ENCODE peak calls at places on chromosomes 7 and 10, in seven cellular contexts. T is fibroblast of lung, B is body of pancreas, E is WERI-Rb-1, O is ovary, F is brain microvascular endothelial cell, D is Calu3. U is an unnamed sample.

GRCh38 chr7:500521-501420 is 18.9 kb downstream of the PDGFA start:
- DNase-seq in T (no peak), F (no peak), E (peak), D (no peak), B (no peak), O (no peak), U (no peak)

GRCh38 chr10:44571701-44572100 is 186.8 kb upstream of the CXCL12 start:
- DNase-seq in E (no peak), D (no peak), O (no peak), T (no peak), B (no peak), F (peak), U (no peak)

GRCh38 chr10:92575961-92576360 is 2.1 kb upstream of the IDE start:
- DNase-seq in T (no peak), F (no peak), B (no peak), E (no peak), D (no peak), O (no peak), U (no peak)

GRCh38 chr7:66748791-66749190 is 8.3 kb downstream of the RABGEF1 start:
- DNase-seq in F (no peak), E (no peak), T (no peak), D (no peak), O (no peak), B (peak), U (no peak)

GRCh38 chr10:52525761-52526160 is 211.7 kb downstream of the DKK1 start:
- DNase-seq in T (peak), B (no peak), D (no peak), E (no peak), F (peak), O (no peak), U (no peak)

GRCh38 chr7:28406192-28406591 is 6.1 kb upstream of the CREB5 start:
- DNase-seq in B (no peak), D (peak), O (no peak), E (no peak), T (no peak), F (no peak), U (no peak)

GRCh38 chr7:56495165-56495564 is 378.9 kb upstream of the NUPR2 start:
- DNase-seq in B (no peak), D (no peak), F (no peak), E (no peak), O (no peak), T (no peak), U (no peak)

GRCh38 chr7:29649876-29650275 is 86.2 kb downstream of the PRR15 start:
- DNase-seq in F (no peak), T (no peak), O (no peak), E (no peak), D (no peak), B (no peak), U (no peak)

GRCh38 chr10:44306762-44307161 is 78.1 kb downstream of the CXCL12 start:
- DNase-seq in O (no peak), B (peak), D (no peak), E (no peak), T (no peak), F (no peak), U (no peak)

GRCh38 chr10:18404530-18404929 is 246.9 kb downstream of the NSUN6 start:
- DNase-seq in D (no peak), E (no peak), T (no peak), F (no peak), B (no peak), O (no peak), U (no peak)

GRCh38 chr7:94313926-94314325 is 80.8 kb upstream of the COL1A2 start:
- DNase-seq in D (no peak), B (no peak), O (no peak), E (no peak), T (peak), F (peak), U (no peak)

GRCh38 chr7:127934711-127935110 is 96.5 kb downstream of the LRRC4 start:
- DNase-seq in B (no peak), D (no peak), O (no peak), F (no peak), T (no peak), E (no peak), U (no peak)

GRCh38 chr7:5636446-5636835 is 145.0 kb downstream of the RNF216 start:
- DNase-seq in O (no peak), F (no peak), T (no peak), D (no peak), B (no peak), E (no peak), U (no peak)

GRCh38 chr7:32062150-32062549 is 8.1 kb downstream of the PDE1C start:
- DNase-seq in F (no peak), B (peak), O (peak), T (peak), E (peak), D (peak), U (no peak)

GRCh38 chr7:76272872-76273271 is 29.6 kb upstream of the HSPB1 start:
- DNase-seq in B (no peak), T (no peak), F (no peak), E (no peak), O (no peak), D (no peak), U (no peak)

GRCh38 chr10:128026620-128027281 is 99.5 kb downstream of the MKI67 start:
- DNase-seq in F (no peak), B (no peak), O (no peak), T (no peak), D (no peak), E (no peak), U (no peak)

GRCh38 chr10:119135517-119135890 is 30.0 kb downstream of the SFXN4 start:
- DNase-seq in O (no peak), E (no peak), D (no peak), B (peak), F (no peak), T (peak), U (no peak)

GRCh38 chr10:103917326-103918052 is 495 bp downstream of the STN1 start:
- DNase-seq in E (peak), D (peak), T (no peak), O (no peak), F (peak), B (peak), U (no peak)

GRCh38 chr10:96021332-96021731 is 22.1 kb upstream of the CCNJ start:
- DNase-seq in E (no peak), O (no peak), F (no peak), B (no peak), T (no peak), D (no peak), U (no peak)

GRCh38 chr7:100007887-100008286 is 7.5 kb upstream of the ZKSCAN1 start:
- DNase-seq in T (no peak), D (no peak), O (no peak), E (no peak), F (no peak), B (no peak), U (no peak)

GRCh38 chr10:62022830-62023229 is 121.3 kb downstream of the ARID5B start:
- DNase-seq in D (no peak), O (no peak), T (no peak), E (no peak), F (no peak), B (no peak), U (no peak)

GRCh38 chr7:3028767-3029111 is 14.9 kb downstream of the CARD11 start:
- DNase-seq in O (no peak), B (no peak), E (no peak), F (no peak), D (no peak), T (no peak), U (no peak)

GRCh38 chr10:114548662-114549061 is 109.4 kb downstream of the ABLIM1 start:
- DNase-seq in E (peak), B (peak), F (peak), O (peak), T (peak), D (peak), U (no peak)
- TF ChIP-seq CTCF in E (peak), B (peak), F (peak), O (peak), T (peak), D (peak), U (peak)

GRCh38 chr7:146176790-146177189 is 60.2 kb downstream of the CNTNAP2 start:
- DNase-seq in F (no peak), D (no peak), B (no peak), E (no peak), O (no peak), T (no peak), U (no peak)

GRCh38 chr7:146172112-146172511 is 55.5 kb downstream of the CNTNAP2 start:
- DNase-seq in T (no peak), D (no peak), F (peak), O (no peak), E (no peak), B (no peak), U (no peak)

GRCh38 chr7:146175716-146176115 is 59.1 kb downstream of the CNTNAP2 start:
- DNase-seq in E (no peak), T (peak), O (no peak), B (no peak), F (peak), D (no peak), U (no peak)
- TF ChIP-seq CTCF in E (no peak), T (no peak), O (no peak), B (no peak), F (peak), D (no peak), U (peak)

DNA sequence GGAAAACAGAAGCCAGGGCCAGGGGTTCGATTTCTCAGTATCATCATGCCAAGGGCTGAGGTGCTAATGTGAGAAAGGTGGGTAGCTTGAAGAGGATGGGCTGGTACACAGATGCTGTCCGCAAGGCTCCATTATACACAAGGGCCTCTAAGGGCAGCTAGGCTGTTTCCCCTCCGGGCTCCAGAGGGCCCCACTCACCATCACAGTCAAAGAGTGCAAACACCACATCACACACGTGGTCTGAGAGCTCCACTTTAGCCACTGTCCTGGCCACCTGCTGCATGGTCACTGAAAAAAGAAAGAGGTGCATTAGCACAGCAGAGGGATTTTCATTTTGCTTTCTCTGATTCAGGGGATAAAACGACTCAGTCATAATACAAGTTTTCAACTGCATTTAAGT is 20.9 kb upstream of the DNAJB12 start:
- DNase-seq in B (no peak), E (peak), F (no peak), O (no peak), D (peak), T (peak), U (no peak)
- TF ChIP-seq CTCF in B (no peak), E (peak), F (peak), O (no peak), D (no peak), T (no peak), U (no peak)

GRCh38 chr7:122887198-122887597 is 938 bp upstream of the CADPS2 start:
- DNase-seq in E (peak), O (peak), T (peak), B (peak), D (peak), F (peak), U (peak)
- TF ChIP-seq CTCF in E (peak), O (no peak), T (peak), B (peak), D (no peak), F (peak), U (peak)

GRCh38 chr7:149868638-149869290 is 5.0 kb upstream of the ATP6V0E2 start:
- DNase-seq in F (no peak), O (no peak), E (no peak), T (no peak), D (no peak), B (no peak), U (no peak)
- TF ChIP-seq CTCF in F (no peak), O (no peak), E (no peak), T (no peak), D (no peak), B (no peak), U (no peak)

DNA sequence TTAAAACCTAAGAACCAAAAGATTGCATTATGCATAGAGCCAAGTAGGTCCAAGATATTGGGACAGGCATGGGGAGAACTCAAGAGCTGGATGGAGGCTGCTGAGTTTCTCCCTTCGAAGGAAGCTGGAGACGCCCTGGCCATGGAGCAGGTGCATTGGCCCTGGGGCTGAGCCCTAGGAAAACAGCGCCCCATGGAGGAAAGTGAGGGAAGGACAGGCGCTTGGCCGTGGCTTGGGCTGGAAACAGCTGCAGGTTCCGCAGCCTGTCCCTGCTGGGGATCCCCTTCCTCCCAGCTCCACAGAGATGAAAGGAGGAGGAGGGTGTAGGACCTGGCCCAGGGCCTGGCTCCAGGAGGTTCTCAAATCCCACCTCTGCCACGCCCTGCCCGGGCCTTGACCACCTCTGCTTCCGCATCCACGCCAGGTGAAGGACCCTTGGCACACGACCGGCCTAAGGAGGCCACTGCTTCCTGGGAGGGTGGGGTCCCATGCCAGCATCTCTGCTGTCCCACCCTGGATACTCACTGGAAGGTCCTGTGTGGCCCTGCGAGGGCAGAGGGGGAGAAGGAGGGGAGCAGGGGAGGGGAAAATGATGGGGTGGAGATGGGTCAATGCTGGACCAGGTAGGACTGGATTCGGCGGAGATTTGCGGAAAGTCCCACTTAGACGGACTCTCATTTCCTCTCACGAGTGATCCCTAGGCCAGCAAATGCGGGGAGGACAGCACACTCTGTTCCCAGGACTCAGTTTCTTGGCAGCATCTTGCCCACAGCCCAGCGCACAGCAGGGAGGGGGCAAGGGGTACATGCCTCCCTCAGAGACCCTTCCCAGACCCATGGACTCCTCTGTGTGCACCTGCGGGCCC is 258.6 kb upstream of the TCERG1L start:
- DNase-seq in B (no peak), D (no peak), F (no peak), E (peak), T (no peak), O (no peak), U (peak)
- TF ChIP-seq CTCF in B (no peak), D (no peak), F (no peak), E (peak), T (no peak), O (no peak), U (peak)

DNA sequence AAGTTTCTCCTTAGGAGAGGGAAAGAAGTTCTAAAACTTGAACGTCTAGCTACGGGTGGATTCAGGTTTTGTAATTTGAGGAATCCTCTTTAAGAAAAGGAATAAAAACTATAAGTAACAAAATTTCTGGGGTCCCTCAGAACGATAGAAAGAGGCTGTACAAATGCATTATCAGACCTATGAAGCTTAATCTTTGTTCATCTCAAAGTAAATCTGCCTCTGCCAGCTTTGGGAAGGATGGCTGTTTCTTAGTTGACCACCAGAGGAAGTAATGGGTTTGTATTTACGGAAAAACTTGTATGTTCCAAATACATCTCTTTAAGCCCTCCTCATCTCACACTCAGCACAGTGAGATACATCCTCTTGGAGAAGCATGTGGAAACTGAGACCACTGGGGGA is 864 bp downstream of the PSTK start:
- DNase-seq in O (no peak), T (peak), B (no peak), F (peak), D (peak), E (no peak), U (no peak)
- TF ChIP-seq CTCF in O (no peak), T (peak), B (no peak), F (peak), D (peak), E (peak), U (peak)

DNA sequence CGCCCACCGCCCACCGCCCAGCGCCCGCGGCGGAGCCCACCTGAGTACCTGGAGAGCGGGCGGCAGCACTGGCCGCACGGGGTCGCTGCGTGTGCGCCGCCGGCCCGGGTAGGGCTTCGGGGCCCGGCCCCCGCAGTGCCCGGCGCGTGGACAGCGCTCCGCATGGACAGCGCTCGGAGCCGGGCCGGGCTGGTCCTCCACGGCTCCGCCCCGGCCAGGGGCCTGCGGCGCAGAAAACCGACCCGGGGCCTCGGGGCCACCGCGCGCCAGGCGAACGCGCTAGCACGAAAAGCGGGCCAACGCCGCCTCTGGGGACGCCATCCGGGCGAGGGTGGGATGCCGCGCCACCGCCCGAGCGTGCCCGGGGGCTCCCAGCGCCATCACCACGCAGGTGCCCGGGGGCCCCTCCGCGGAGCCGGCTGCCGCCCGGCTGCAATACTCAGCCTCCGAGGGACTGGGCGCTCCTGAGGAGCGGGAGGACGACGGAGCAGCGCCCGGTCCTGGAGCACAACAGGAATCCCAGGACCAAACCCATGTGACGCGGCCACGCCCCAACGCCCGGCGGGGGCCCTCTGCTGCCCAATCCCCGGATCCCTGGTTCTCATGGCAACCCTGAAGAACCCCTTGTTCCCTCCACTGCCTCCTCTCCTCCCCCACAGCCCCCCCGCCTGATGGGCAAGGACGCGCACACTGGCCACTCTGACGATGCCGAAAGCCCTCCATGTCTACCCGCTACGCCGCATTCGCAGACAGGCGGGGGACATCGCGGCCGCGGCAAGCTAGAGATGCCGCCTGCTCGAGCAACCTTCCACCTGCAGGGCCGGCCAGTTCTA is at the start of gene GRB10:
- DNase-seq in E (no peak), B (peak), D (peak), F (no peak), T (peak), O (peak), U (no peak)
- TF ChIP-seq CTCF in E (peak), B (peak), D (peak), F (peak), T (no peak), O (no peak), U (peak)

GRCh38 chr10:73413108-73413527 is 740 bp downstream of the ANXA7 start:
- DNase-seq in T (no peak), F (peak), O (no peak), D (peak), E (peak), B (peak), U (no peak)

GRCh38 chr10:73416571-73416970 is 2.7 kb upstream of the ANXA7 start:
- DNase-seq in O (no peak), T (no peak), D (no peak), E (no peak), B (no peak), F (no peak), U (no peak)

GRCh38 chr10:73410897-73411296 is 3.0 kb downstream of the ANXA7 start:
- DNase-seq in D (no peak), F (no peak), O (no peak), T (no peak), E (no peak), B (no peak), U (no peak)

GRCh38 chr10:73414230-73414981 is 548 bp upstream of the ANXA7 start:
- DNase-seq in T (no peak), D (peak), O (no peak), E (no peak), F (no peak), B (no peak), U (no peak)

GRCh38 chr10:73413528-73414229 is at the start of gene ANXA7:
- DNase-seq in B (peak), T (peak), E (peak), D (peak), F (peak), O (peak), U (peak)
- TF ChIP-seq CTCF in B (peak), T (peak), E (peak), D (no peak), F (no peak), O (no peak), U (peak)

GRCh38 chr7:135128931-135129330 is 18.9 kb upstream of the TMEM140 start:
- DNase-seq in T (no peak), D (no peak), O (no peak), B (no peak), F (no peak), E (no peak), U (no peak)

GRCh38 chr7:135129579-135129978 is 18.3 kb upstream of the TMEM140 start:
- DNase-seq in O (no peak), D (no peak), T (no peak), B (no peak), E (no peak), F (no peak), U (no peak)
- TF ChIP-seq CTCF in O (no peak), D (no peak), T (no peak), B (no peak), E (no peak), F (no peak), U (peak)